ENCODE peak calls at places on chromosomes 12 and 14, in seven cellular contexts. Y is fibroblast of lung; P is fibroblast of the aortic adventitia; W is cardiac fibroblast; O is neural progenitor cell; X is pancreas; N is naive thymus-derived CD4-positive, alpha-beta T cell. Q is an unnamed sample.

GRCh38 chr14:33848706-33849454 is 102.0 kb downstream of the EGLN3 start:
- DNase-seq in P (peak; percentile 37), N (no peak), O (peak; percentile 94), X (peak; percentile 68), Y (peak; percentile 20), W (peak; percentile 61), Q (no peak)

GRCh38 chr12:25121916-25122315 is 73.0 kb downstream of the DNAI7 start:
- DNase-seq in O (no peak), X (no peak), P (no peak), N (no peak), Y (peak; percentile 23), W (no peak), Q (peak; percentile 10)

GRCh38 chr12:132486576-132486975 is 3.4 kb upstream of the FBRSL1 start:
- DNase-seq in P (no peak), O (no peak), X (peak; percentile 25), N (no peak), Y (no peak), W (no peak), Q (no peak)

GRCh38 chr12:22275847-22276246 is 58.7 kb downstream of the ST8SIA1 start:
- DNase-seq in O (no peak), X (no peak), W (peak; percentile 100), P (peak; percentile 100), N (no peak), Y (peak; percentile 100), Q (peak; percentile 99)

GRCh38 chr12:16756833-16757552 is 151.0 kb upstream of the LMO3 start:
- DNase-seq in W (no peak), N (no peak), X (no peak), P (no peak), Y (no peak), O (peak; percentile 74), Q (no peak)

GRCh38 chr14:89911018-89911919 is 43.3 kb downstream of the EFCAB11 start:
- DNase-seq in N (no peak), O (peak; percentile 21), P (peak; percentile 67), Y (peak; percentile 67), X (no peak), W (peak; percentile 75), Q (peak; percentile 20)

GRCh38 chr14:98926151-98926550 is 345.8 kb downstream of the BCL11B start:
- DNase-seq in W (no peak), O (no peak), X (no peak), N (peak; percentile 72), P (no peak), Y (no peak), Q (no peak)

GRCh38 chr14:65222434-65222833 is 120.1 kb upstream of the MAX start:
- DNase-seq in X (peak; percentile 71), W (peak; percentile 84), Y (peak; percentile 73), P (peak; percentile 83), O (peak; percentile 67), N (peak; percentile 49), Q (peak; percentile 35)

GRCh38 chr12:52200086-52200782 is 8.4 kb upstream of the KRT80 start:
- DNase-seq in P (no peak), O (peak; percentile 60), Y (no peak), N (no peak), W (no peak), X (peak; percentile 23), Q (no peak)

GRCh38 chr14:94381149-94382030 is 7.0 kb downstream of the SERPINA1 start:
- DNase-seq in N (no peak), X (no peak), P (no peak), Y (no peak), O (no peak), W (no peak), Q (no peak)

GRCh38 chr12:116601933-116602809 is 43.0 kb downstream of the MAP1LC3B2 start:
- DNase-seq in Y (peak; percentile 45), X (no peak), W (peak; percentile 43), P (no peak), O (no peak), N (no peak), Q (no peak)

DNA sequence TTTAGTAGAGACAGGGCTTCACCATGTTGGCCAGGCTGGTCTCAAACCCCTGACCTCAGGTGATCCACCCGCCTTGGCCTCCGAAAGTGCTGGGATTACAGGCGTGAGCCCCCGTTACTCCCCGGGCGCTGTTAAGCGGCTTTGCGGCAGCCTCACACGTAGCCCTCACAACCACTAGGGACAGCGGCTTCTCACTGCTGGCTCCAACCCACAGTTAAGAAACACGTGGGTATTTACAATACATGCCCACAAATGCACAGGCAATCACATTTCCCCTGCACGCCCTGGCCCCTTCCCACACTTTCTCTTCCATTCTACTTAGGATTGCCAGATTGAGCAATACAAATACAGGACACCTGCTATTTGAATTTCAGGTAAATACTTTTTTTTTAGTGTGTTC is 37.0 kb upstream of the EIF5 start:
- DNase-seq in P (no peak), O (peak; percentile 44), W (no peak), N (no peak), Y (no peak), X (no peak), Q (no peak)
- H3K4me3 ChIP-seq in P (no peak overlapping the region), O (no peak overlapping the region), W (no peak overlapping the region), N (no peak overlapping the region), Y (no peak overlapping the region), X (no peak overlapping the region), Q (no peak overlapping the region)

DNA sequence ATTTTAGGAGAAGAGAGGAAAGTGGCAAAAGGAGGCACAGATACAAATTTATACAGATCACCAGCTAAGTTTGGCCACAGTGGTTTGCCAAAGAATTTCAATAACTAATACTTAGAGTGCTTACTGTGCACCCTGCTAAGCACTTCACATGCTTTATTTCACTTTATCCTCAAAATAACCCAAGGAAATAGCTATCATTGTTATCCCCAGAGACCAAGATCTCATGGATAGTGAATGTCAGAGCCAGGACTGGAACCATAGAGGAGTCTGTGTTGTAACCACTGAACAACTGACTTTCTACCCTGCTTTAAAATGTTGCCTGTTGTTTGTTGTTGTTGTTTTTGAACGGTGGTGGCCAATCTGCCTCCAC is 1.3 kb upstream of the TCP11L2 start:
- DNase-seq in N (no peak), W (no peak), P (peak; percentile 59), O (no peak), Y (no peak), X (no peak), Q (peak; percentile 32)
- H3K4me3 ChIP-seq in N (peak overlapping the region; percentile 64), W (no peak overlapping the region), P (no peak overlapping the region), O (no peak overlapping the region), Y (no peak overlapping the region), X (no peak overlapping the region), Q (no peak overlapping the region)

GRCh38 chr12:105334568-105334967 is 4.1 kb downstream of the C12orf75 start:
- DNase-seq in N (no peak), X (no peak), P (peak; percentile 49), Y (peak; percentile 39), O (no peak), W (no peak), Q (no peak)
- H3K4me3 ChIP-seq in N (no peak overlapping the region), X (no peak overlapping the region), P (peak overlapping the region; percentile 43), Y (peak overlapping the region; percentile 29), O (no peak overlapping the region), W (no peak overlapping the region), Q (no peak overlapping the region)

GRCh38 chr12:122024132-122024785 is 2.6 kb downstream of the BCL7A start:
- DNase-seq in N (no peak), W (no peak), P (no peak), O (no peak), Y (no peak), X (no peak), Q (no peak)
- H3K4me3 ChIP-seq in N (no peak overlapping the region), W (no peak overlapping the region), P (peak overlapping the region; percentile 68), O (peak overlapping the region; percentile 96), Y (peak overlapping the region; percentile 77), X (peak overlapping the region; percentile 77), Q (no peak overlapping the region)

GRCh38 chr12:114240288-114240687 is 165.7 kb downstream of the TBX5 start:
- DNase-seq in X (no peak), P (no peak), W (no peak), O (no peak), Y (no peak), N (no peak), Q (no peak)

GRCh38 chr12:114241973-114242434 is 163.9 kb downstream of the TBX5 start:
- DNase-seq in P (no peak), W (no peak), N (no peak), X (no peak), Y (no peak), O (no peak), Q (no peak)

GRCh38 chr12:114238808-114239207 is 167.1 kb downstream of the TBX5 start:
- DNase-seq in W (peak; percentile 93), P (peak; percentile 88), X (no peak), N (no peak), O (no peak), Y (peak; percentile 10), Q (peak; percentile 28)
- H3K4me3 ChIP-seq in W (no peak overlapping the region), P (no peak overlapping the region), X (no peak overlapping the region), N (no peak overlapping the region), O (no peak overlapping the region), Y (no peak overlapping the region), Q (no peak overlapping the region)

DNA sequence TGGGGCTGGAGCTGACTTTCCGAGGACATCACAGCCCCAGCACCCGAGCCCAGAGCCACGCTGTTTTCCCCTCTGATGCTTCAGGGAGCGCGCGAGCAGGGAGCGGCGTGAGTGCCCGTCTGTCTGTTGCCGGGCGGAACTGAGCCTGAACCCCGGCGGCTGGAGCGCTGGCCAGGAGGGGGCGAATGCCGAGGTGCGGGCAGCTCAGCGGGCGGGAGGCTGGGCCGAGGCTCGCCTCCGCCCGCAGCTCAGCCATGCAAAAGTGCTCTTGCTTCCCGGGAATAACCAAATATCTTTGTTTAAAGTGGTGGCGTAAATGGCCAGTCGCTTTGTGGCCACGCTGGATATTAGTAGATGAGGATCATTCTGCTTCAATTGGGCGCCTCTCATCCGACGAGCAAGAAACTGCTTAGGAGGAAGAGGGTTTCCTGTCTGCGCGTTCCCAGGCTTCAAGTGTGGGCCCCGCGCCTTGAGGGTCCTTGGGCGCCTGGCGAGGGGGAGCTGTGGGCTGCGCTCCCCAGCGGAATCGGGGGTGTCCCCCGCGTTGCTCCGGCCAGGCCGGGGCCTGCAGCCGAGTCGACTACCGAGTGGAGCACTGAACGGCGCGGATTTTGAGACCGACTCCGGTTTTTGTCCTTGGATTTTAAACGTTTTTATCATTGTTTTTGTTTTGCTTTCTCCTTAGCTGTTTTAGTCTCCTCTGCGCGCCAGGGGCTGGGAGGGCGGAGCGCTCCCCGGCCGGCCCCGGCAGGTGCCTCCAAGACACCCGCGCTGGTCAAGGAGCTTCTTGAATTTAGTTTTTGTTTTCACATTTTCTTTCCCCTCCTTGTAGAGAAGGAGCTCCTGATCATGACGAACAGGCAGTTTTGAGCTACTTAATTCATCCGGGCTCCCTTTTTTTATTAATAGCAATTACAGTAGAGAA is 831 bp upstream of the NKX2-1 start:
- DNase-seq in O (peak; percentile 84), P (no peak), X (no peak), W (peak; percentile 15), Y (peak; percentile 11), N (no peak), Q (no peak)
- H3K4me3 ChIP-seq in O (peak overlapping the region; percentile 5), P (no peak overlapping the region), X (peak overlapping the region; percentile 42), W (no peak overlapping the region), Y (no peak overlapping the region), N (no peak overlapping the region), Q (no peak overlapping the region)